ENCODE peak calls at places on chromosomes 16 and 17, in seven cellular contexts. O, L, M, F, Z, V and B are unnamed samples.

GRCh38 chr16:2428051-2428786 is 1.0 kb upstream of the CCNF start:
- DNase-seq in F (peak; percentile 64), M (no peak), L (peak; percentile 35), Z (peak; percentile 71), V (no peak), O (no peak), B (no peak)

GRCh38 chr16:66481081-66481942 is 54.2 kb downstream of the BEAN1 start:
- DNase-seq in L (no peak), V (no peak), F (no peak), O (no peak), Z (no peak), M (peak; percentile 79), B (no peak)

GRCh38 chr17:17921192-17922082 is 50.8 kb downstream of the TOM1L2 start:
- DNase-seq in O (no peak), V (no peak), L (peak; percentile 31), Z (no peak), F (peak; percentile 77), M (no peak), B (no peak)

GRCh38 chr16:70570967-70571570 is 47.5 kb downstream of the SF3B3 start:
- DNase-seq in V (no peak), Z (no peak), F (no peak), O (no peak), L (no peak), M (no peak), B (no peak)

GRCh38 chr17:73420897-73421296 is 109.1 kb upstream of the CDC42EP4 start:
- DNase-seq in Z (peak; percentile 77), F (no peak), V (no peak), M (no peak), L (no peak), O (no peak), B (no peak)

GRCh38 chr16:83935005-83935857 is 17.8 kb upstream of the OSGIN1 start:
- DNase-seq in Z (no peak), V (no peak), M (no peak), L (no peak), F (no peak), O (no peak), B (no peak)

GRCh38 chr17:38752119-38752929 is at the start of gene PSMB3:
- DNase-seq in V (peak; percentile 99), M (peak; percentile 97), L (peak; percentile 96), Z (peak; percentile 97), O (peak; percentile 94), F (peak; percentile 98), B (peak; percentile 89)

GRCh38 chr17:35486920-35487727 is 38.6 kb upstream of the SLFN13 start:
- DNase-seq in M (no peak), Z (peak; percentile 63), F (no peak), V (no peak), O (peak; percentile 60), L (no peak), B (no peak)

GRCh38 chr17:68595986-68596385 is 5.2 kb downstream of the FAM20A start:
- DNase-seq in M (no peak), Z (no peak), F (no peak), V (no peak), O (no peak), L (no peak), B (no peak)

GRCh38 chr17:50051082-50051576 is 4.8 kb upstream of the ITGA3 start:
- DNase-seq in V (no peak), F (no peak), M (no peak), O (peak; percentile 30), L (no peak), Z (no peak), B (no peak)

GRCh38 chr17:57735707-57736106 is 9.4 kb downstream of the CCDC182 start:
- DNase-seq in Z (peak; percentile 77), F (peak; percentile 55), V (peak; percentile 52), L (no peak), O (no peak), M (no peak), B (no peak)

GRCh38 chr17:8109669-8110455 is 8.5 kb downstream of the ALOXE3 start:
- DNase-seq in Z (peak; percentile 96), F (peak; percentile 82), V (no peak), O (peak; percentile 65), L (no peak), M (no peak), B (peak; percentile 69)

GRCh38 chr16:83903739-83904138 is 4.8 kb downstream of the MLYCD start:
- DNase-seq in Z (no peak), V (no peak), O (no peak), F (no peak), L (no peak), M (no peak), B (no peak)

GRCh38 chr16:51409001-51409675 is 258.1 kb upstream of the SALL1 start:
- DNase-seq in M (no peak), V (no peak), Z (no peak), L (no peak), F (no peak), O (no peak), B (no peak)